ENCODE peak calls at places on chromosomes 6 and 20, in four cellular contexts. G is K562, N is SK-N-SH, A is HepG2. I is an unnamed sample.

GRCh38 chr6:88725111-88725711 is 238.2 kb downstream of the RNGTT start:
- DNase-seq in A (peak), N (peak), G (no peak), I (no peak)

GRCh38 chr6:16817594-16817993 is 56.3 kb upstream of the ATXN1 start:
- DNase-seq in A (no peak), N (no peak), G (no peak), I (no peak)

GRCh38 chr20:36670665-36671357 is 24.8 kb upstream of the SLA2 start:
- DNase-seq in N (no peak), G (no peak), A (peak), I (no peak)

GRCh38 chr6:66226099-66226498 is 519.1 kb upstream of the EYS start:
- DNase-seq in G (no peak), N (peak), A (no peak), I (no peak)

GRCh38 chr6:23589811-23590210 is 536.2 kb upstream of the NRSN1 start:
- DNase-seq in N (no peak), A (no peak), G (no peak), I (no peak)

GRCh38 chr6:163355471-163355991 is 59.0 kb upstream of the QKI start:
- DNase-seq in G (no peak), N (peak), A (peak), I (no peak)

GRCh38 chr6:135680964-135681913 is 170.3 kb upstream of the PDE7B start:
- DNase-seq in A (no peak), G (no peak), N (no peak), I (no peak)

GRCh38 chr20:57662028-57662312 is 41.7 kb upstream of the ZBP1 start:
- DNase-seq in A (no peak), G (no peak), N (no peak), I (no peak)

GRCh38 chr6:170516783-170517616 is 36.1 kb downstream of the PSMB1 start:
- DNase-seq in N (peak), A (peak), G (peak), I (peak)

GRCh38 chr20:2840967-2841531 is 504 bp downstream of the VPS16 start:
- DNase-seq in A (peak), G (peak), N (peak), I (no peak)

GRCh38 chr6:113599444-113599843 is 257.7 kb upstream of the MARCKS start:
- DNase-seq in A (no peak), N (no peak), G (no peak), I (no peak)

GRCh38 chr6:166592818-166593217 is 6.3 kb upstream of the RAMACL start:
- DNase-seq in A (no peak), G (no peak), N (no peak), I (no peak)

GRCh38 chr6:139603554-139603953 is 229.1 kb upstream of the CITED2 start:
- DNase-seq in G (no peak), A (no peak), N (no peak), I (no peak)

GRCh38 chr20:10376271-10377075 is 57.5 kb downstream of the MKKS start:
- DNase-seq in N (no peak), A (no peak), G (no peak), I (no peak)

GRCh38 chr6:156782691-156783320 is 5.6 kb downstream of the ARID1B start:
- DNase-seq in A (no peak), G (no peak), N (no peak), I (no peak)

GRCh38 chr6:56827908-56828649 is 126.8 kb upstream of the BEND6 start:
- DNase-seq in A (no peak), N (no peak), G (no peak), I (no peak)

GRCh38 chr20:33466303-33466646 is 22.7 kb upstream of the SNTA1 start:
- DNase-seq in A (no peak), G (no peak), N (no peak), I (no peak)

DNA sequence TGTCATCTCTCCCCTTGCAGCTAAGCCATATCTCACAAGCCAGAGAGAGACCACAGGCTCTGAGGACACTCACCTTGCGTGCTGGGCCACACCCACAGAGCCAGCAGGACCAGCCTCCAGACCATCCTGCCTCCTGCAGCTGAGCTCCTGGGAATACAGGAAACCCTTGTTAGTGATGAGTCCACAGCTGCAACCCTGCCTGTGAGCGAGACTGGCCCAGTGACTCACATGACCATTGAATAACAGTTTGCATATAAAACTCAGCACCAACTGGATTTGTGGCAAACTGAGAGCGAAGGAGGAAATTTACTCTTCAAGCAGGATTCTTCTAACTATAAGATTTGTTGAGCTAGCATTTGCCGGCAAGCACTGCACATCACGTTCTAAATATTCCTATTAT is 3.0 kb downstream of the THBS2 start:
- DNase-seq in A (no peak), G (no peak), N (no peak), I (peak)
- TF ChIP-seq ELF1 in A (no peak), G (no peak), N (no peak), I (no peak)

GRCh38 chr6:42512498-42513042 is 51.3 kb upstream of the UBR2 start:
- DNase-seq in A (no peak), N (peak), G (no peak), I (no peak)
- TF ChIP-seq ELF1 in A (no peak), N (peak), G (no peak), I (no peak)

GRCh38 chr6:14549319-14549770 is 431.8 kb downstream of the CD83 start:
- DNase-seq in G (no peak), N (no peak), A (no peak), I (no peak)
- TF ChIP-seq ELF1 in G (no peak), N (no peak), A (no peak), I (no peak)

GRCh38 chr20:23636182-23636907 is 1.4 kb downstream of the CST3 start:
- DNase-seq in N (no peak), A (no peak), G (no peak), I (no peak)
- TF ChIP-seq ELF1 in N (no peak), A (no peak), G (no peak), I (no peak)

I was measured in HCT116.